ENCODE peak calls at places on chromosome 16, in eight cellular contexts. D, G, V, Q, E, U, N and X are unnamed samples.

GRCh38 chr16:1533443-1533951 is at the start of gene TMEM204:
- DNase-seq in D (peak), G (no peak), V (no peak), Q (peak), E (no peak), U (peak), N (no peak), X (peak)

GRCh38 chr16:70473446-70474319 is 19.3 kb downstream of the FCSK start:
- DNase-seq in D (peak), G (no peak), V (no peak), Q (no peak), E (no peak), U (no peak), N (no peak), X (no peak)

GRCh38 chr16:85842435-85842834 is 42.9 kb downstream of the COX4I1 start:
- DNase-seq in D (no peak), G (no peak), V (no peak), Q (no peak), E (no peak), U (no peak), N (no peak), X (no peak)

GRCh38 chr16:88854306-88855111 is 2.2 kb downstream of the GALNS start:
- DNase-seq in D (peak), G (no peak), V (no peak), Q (no peak), E (no peak), U (no peak), N (no peak), X (no peak)

GRCh38 chr16:75249441-75249840 is 2.0 kb downstream of the BCAR1 start:
- DNase-seq in D (no peak), G (no peak), V (no peak), Q (no peak), E (no peak), U (no peak), N (no peak), X (no peak)

GRCh38 chr16:22358000-22358399 is 16.4 kb downstream of the CDR2 start:
- DNase-seq in D (peak), G (no peak), V (no peak), Q (peak), E (no peak), U (no peak), N (no peak), X (peak)

GRCh38 chr16:17846030-17846429 is 375.3 kb upstream of the XYLT1 start:
- DNase-seq in D (no peak), G (no peak), V (no peak), Q (no peak), E (no peak), U (no peak), N (no peak), X (no peak)

GRCh38 chr16:87789437-87790277 is 23.9 kb upstream of the KLHDC4 start:
- DNase-seq in D (no peak), G (peak), V (peak), Q (no peak), E (no peak), U (no peak), N (no peak), X (no peak)

GRCh38 chr16:72823961-72824490 is 223.9 kb downstream of the ZFHX3 start:
- DNase-seq in D (no peak), G (no peak), V (no peak), Q (no peak), E (no peak), U (no peak), N (no peak), X (no peak)

GRCh38 chr16:11972128-11972527 is 4.4 kb upstream of the SNX29 start:
- DNase-seq in D (peak), G (peak), V (no peak), Q (no peak), E (no peak), U (no peak), N (no peak), X (no peak)

GRCh38 chr16:12613131-12613991 is 190.3 kb downstream of the CPPED1 start:
- DNase-seq in D (no peak), G (peak), V (peak), Q (no peak), E (peak), U (peak), N (no peak), X (no peak)

GRCh38 chr16:3171855-3172593 is 16.0 kb upstream of the OR1F1 start:
- DNase-seq in D (peak), G (no peak), V (peak), Q (peak), E (no peak), U (peak), N (no peak), X (no peak)